ENCODE peak calls at places on chromosomes 12 and 14, in ten cellular contexts. L is heart left ventricle, B is suprapubic skin, P is thoracic aorta, N is fibroblast of mammary gland, M is OCI-LY7, Q is right atrium auricular region, T is colonic mucosa, J is heart right ventricle, V is left ventricle myocardium inferior. R is an unnamed sample.
A peak's percentile ranks its signal among the peaks of the same experiment; 100 is the strongest.

GRCh38 chr12:112906712-112907414 is at the start of gene OAS1:
- DNase-seq in T (peak; percentile 84), N (peak; percentile 35), M (peak; percentile 80), V (no peak), B (no peak), Q (no peak), J (peak; percentile 50), L (peak; percentile 32), P (no peak), R (peak; percentile 17)

GRCh38 chr12:12357697-12358476 is 1.0 kb downstream of the BORCS5 start:
- DNase-seq in J (no peak), B (no peak), N (peak; percentile 38), Q (no peak), M (peak; percentile 46), L (no peak), T (no peak), V (no peak), P (no peak), R (no peak)

GRCh38 chr14:100989924-100990323 is 86.4 kb upstream of the RTL1 start:
- DNase-seq in J (no peak), Q (no peak), L (no peak), B (no peak), P (no peak), V (no peak), M (no peak), N (no peak), T (no peak), R (no peak)

GRCh38 chr12:59382678-59383425 is 213.0 kb upstream of the SLC16A7 start:
- DNase-seq in B (no peak), N (peak; percentile 24), V (no peak), T (no peak), J (no peak), P (no peak), L (no peak), Q (no peak), M (no peak), R (peak; percentile 57)

GRCh38 chr14:88895116-88895515 is 70.7 kb downstream of the TTC8 start:
- DNase-seq in N (peak; percentile 56), J (no peak), Q (no peak), B (no peak), P (no peak), V (no peak), T (no peak), L (no peak), M (no peak), R (peak; percentile 63)

GRCh38 chr12:76226397-76226796 is 121.8 kb downstream of the BBS10 start:
- DNase-seq in N (peak; percentile 49), P (no peak), T (no peak), L (no peak), B (no peak), V (no peak), J (no peak), Q (no peak), M (no peak), R (no peak)

GRCh38 chr12:117825827-117826226 is 143.0 kb downstream of the KSR2 start:
- DNase-seq in L (no peak), V (no peak), M (no peak), J (no peak), Q (no peak), P (no peak), B (no peak), N (no peak), T (no peak), R (no peak)

GRCh38 chr12:102063066-102063465 is 1.3 kb upstream of the WASHC3 start:
- DNase-seq in J (no peak), Q (no peak), N (peak; percentile 19), V (no peak), B (no peak), L (no peak), T (no peak), M (peak; percentile 10), P (no peak), R (no peak)

GRCh38 chr12:55067701-55068100 is 47.9 kb downstream of the NEUROD4 start:
- DNase-seq in B (no peak), T (no peak), Q (no peak), N (no peak), J (no peak), M (no peak), P (no peak), V (no peak), L (no peak), R (no peak)

GRCh38 chr12:53827306-53827705 is 75.5 kb upstream of the CISTR start:
- DNase-seq in J (no peak), Q (no peak), M (no peak), P (no peak), V (no peak), B (no peak), T (no peak), N (no peak), L (no peak), R (no peak)

GRCh38 chr14:87066221-87066817 is 926.7 kb downstream of the GALC start:
- DNase-seq in N (peak; percentile 9), B (no peak), T (no peak), J (no peak), M (peak; percentile 59), V (no peak), L (no peak), Q (no peak), P (no peak), R (peak; percentile 2)

GRCh38 chr14:22163051-22163450 is 426.0 kb downstream of the DAD1 start:
- DNase-seq in Q (no peak), L (no peak), M (peak; percentile 12), T (no peak), J (no peak), N (peak; percentile 5), P (no peak), V (no peak), B (no peak), R (no peak)

GRCh38 chr14:20332386-20332945 is 613 bp downstream of the CCNB1IP1 start:
- DNase-seq in N (no peak), J (no peak), M (no peak), P (no peak), Q (no peak), L (no peak), B (no peak), V (no peak), T (peak; percentile 36), R (peak; percentile 9)

GRCh38 chr14:104143071-104143470 is 4.7 kb downstream of the KIF26A start:
- DNase-seq in B (peak; percentile 64), P (no peak), T (no peak), V (no peak), J (no peak), Q (no peak), N (no peak), L (no peak), M (no peak), R (no peak)
- TF ChIP-seq CTCF in B (no peak), P (no peak), T (no peak), V (no peak), J (no peak), Q (no peak), N (no peak), L (no peak), M (no peak), R (no peak)

GRCh38 chr12:132163041-132163910 is 19.0 kb downstream of the NOC4L start:
- DNase-seq in T (no peak), L (no peak), P (no peak), Q (no peak), V (peak; percentile 11), N (no peak), M (no peak), J (no peak), B (no peak), R (no peak)

GRCh38 chr12:132161046-132161781 is 17.0 kb downstream of the NOC4L start:
- DNase-seq in L (no peak), T (no peak), M (no peak), N (peak; percentile 68), J (no peak), V (peak; percentile 8), Q (no peak), P (no peak), B (no peak), R (peak; percentile 21)

GRCh38 chr12:132162508-132163031 is 18.3 kb downstream of the NOC4L start:
- DNase-seq in L (no peak), J (no peak), M (no peak), N (peak; percentile 79), V (no peak), P (no peak), B (no peak), T (no peak), Q (no peak), R (peak; percentile 86)

GRCh38 chr12:132160671-132161045 is 16.4 kb downstream of the NOC4L start:
- DNase-seq in J (no peak), N (no peak), B (no peak), L (no peak), P (no peak), M (no peak), T (no peak), V (no peak), Q (no peak), R (no peak)

GRCh38 chr12:132161796-132162507 is 17.7 kb downstream of the NOC4L start:
- DNase-seq in B (no peak), T (no peak), J (no peak), N (no peak), L (no peak), V (peak; percentile 10), P (no peak), M (no peak), Q (no peak), R (no peak)
- H3K4me3 ChIP-seq in B (no peak overlapping the region), T (no peak overlapping the region), J (no peak overlapping the region), N (no peak overlapping the region), L (no peak overlapping the region), V (no peak overlapping the region), P (peak overlapping the region; percentile 57), M (no peak overlapping the region), Q (no peak overlapping the region), R (no peak overlapping the region)

GRCh38 chr12:60494249-60494648 is 898.4 kb downstream of the SLC16A7 start:
- DNase-seq in Q (no peak), T (no peak), P (no peak), J (no peak), L (no peak), B (no peak), N (peak; percentile 59), V (no peak), M (no peak), R (peak; percentile 67)
- TF ChIP-seq CTCF in Q (peak; percentile 27), T (no peak), P (peak; percentile 35), J (peak; percentile 35), L (peak; percentile 39), B (no peak), N (peak; percentile 73), V (peak; percentile 56), M (peak; percentile 68), R (peak; percentile 84)

GRCh38 chr14:57983235-57983634 is 117.3 kb upstream of the SLC35F4 start:
- DNase-seq in L (no peak), J (no peak), M (no peak), N (no peak), T (no peak), P (no peak), V (no peak), Q (no peak), B (no peak), R (no peak)

GRCh38 chr14:57991353-57991752 is 125.5 kb upstream of the SLC35F4 start:
- DNase-seq in M (no peak), Q (no peak), P (no peak), V (no peak), L (no peak), J (no peak), T (no peak), N (no peak), B (no peak), R (no peak)

GRCh38 chr14:57987051-57987450 is 121.2 kb upstream of the SLC35F4 start:
- DNase-seq in T (no peak), Q (no peak), J (no peak), V (no peak), B (no peak), P (no peak), N (peak; percentile 27), M (no peak), L (no peak), R (peak; percentile 25)

GRCh38 chr14:57987596-57988300 is 121.9 kb upstream of the SLC35F4 start:
- DNase-seq in V (no peak), Q (no peak), M (no peak), P (no peak), J (no peak), N (no peak), L (no peak), B (no peak), T (no peak), R (no peak)

GRCh38 chr14:57988445-57988844 is 122.6 kb upstream of the SLC35F4 start:
- DNase-seq in T (no peak), J (no peak), P (no peak), L (no peak), V (no peak), N (no peak), M (no peak), B (no peak), Q (no peak), R (no peak)
- H3K4me3 ChIP-seq in T (no peak overlapping the region), J (no peak overlapping the region), P (no peak overlapping the region), L (no peak overlapping the region), V (no peak overlapping the region), N (no peak overlapping the region), M (no peak overlapping the region), B (no peak overlapping the region), Q (no peak overlapping the region), R (no peak overlapping the region)

R was measured in AG10803.